ENCODE peak calls at places on chromosomes 12 and 14, in nine cellular contexts. W is NCI-H1092; G is NAMALWA; Z is H7; A is activated T-cell treated with anti-CD3 and anti-CD28 coated beads, Interleukin-2, amount 50 U/mL, for 1 hour; L is Calu3; M is lower leg skin; C is mucosa of descending colon; K is AG09309. R is an unnamed sample.

GRCh38 chr14:56170028-56170427 is 51.8 kb downstream of the PELI2 start:
- DNase-seq in Z (no peak), C (no peak), K (no peak), L (no peak), W (no peak), G (no peak), A (no peak), M (no peak), R (no peak)

GRCh38 chr14:104974665-104975390 is 3.3 kb downstream of the AHNAK2 start:
- DNase-seq in W (no peak), A (peak; percentile 13), L (no peak), C (peak; percentile 40), K (no peak), G (no peak), M (no peak), Z (no peak), R (no peak)

GRCh38 chr12:132617822-132618682 is 524 bp upstream of the P2RX2 start:
- DNase-seq in K (no peak), A (no peak), L (no peak), C (peak; percentile 37), G (no peak), Z (peak; percentile 91), M (no peak), W (no peak), R (no peak)

GRCh38 chr12:10889226-10889625 is 5.2 kb upstream of the PRH1 start:
- DNase-seq in G (no peak), A (no peak), Z (no peak), C (no peak), L (no peak), M (no peak), W (no peak), K (no peak), R (no peak)

GRCh38 chr12:77591959-77592358 is 238.7 kb upstream of the NAV3 start:
- DNase-seq in Z (peak; percentile 23), K (no peak), C (no peak), A (no peak), M (no peak), L (no peak), W (peak; percentile 86), G (no peak), R (peak; percentile 6)

GRCh38 chr12:51434305-51434704 is 9.7 kb downstream of the SLC4A8 start:
- DNase-seq in G (no peak), M (no peak), Z (no peak), A (no peak), K (no peak), L (no peak), C (no peak), W (no peak), R (no peak)

GRCh38 chr14:104115691-104116543 is 22.5 kb upstream of the KIF26A start:
- DNase-seq in Z (peak; percentile 75), K (no peak), C (peak; percentile 61), A (no peak), G (no peak), M (peak; percentile 89), W (no peak), L (peak; percentile 49), R (no peak)

GRCh38 chr14:37118673-37119366 is 53.6 kb downstream of the SLC25A21 start:
- DNase-seq in M (no peak), A (no peak), Z (no peak), C (no peak), L (no peak), W (no peak), G (no peak), K (no peak), R (no peak)

GRCh38 chr14:57290753-57291152 is 22.0 kb downstream of the AP5M1 start:
- DNase-seq in Z (no peak), A (no peak), L (no peak), C (no peak), M (no peak), K (no peak), W (no peak), G (no peak), R (no peak)

GRCh38 chr12:12716151-12716844 is 870 bp upstream of the CDKN1B start:
- DNase-seq in K (no peak), G (peak; percentile 52), C (no peak), L (no peak), A (peak; percentile 37), W (no peak), M (no peak), Z (peak; percentile 40), R (peak; percentile 46)

GRCh38 chr14:49961270-49962222 is 68.7 kb downstream of the ARF6 start:
- DNase-seq in M (peak; percentile 66), G (no peak), A (no peak), C (no peak), L (no peak), Z (no peak), K (no peak), W (no peak), R (no peak)

GRCh38 chr14:91728616-91729183 is 3.2 kb downstream of the CATSPERB start:
- DNase-seq in K (peak; percentile 16), L (no peak), A (no peak), W (no peak), C (no peak), M (no peak), G (no peak), Z (no peak), R (no peak)

GRCh38 chr14:94612174-94612573 is at the start of gene SERPINA3:
- DNase-seq in A (no peak), W (no peak), Z (no peak), M (peak; percentile 79), C (no peak), K (no peak), G (no peak), L (peak; percentile 66), R (no peak)

GRCh38 chr12:12436831-12437345 is 80.0 kb downstream of the BORCS5 start:
- DNase-seq in K (no peak), C (no peak), L (no peak), G (no peak), Z (no peak), M (no peak), A (no peak), W (no peak), R (no peak)

GRCh38 chr14:31894351-31894750 is 182.8 kb upstream of the ARHGAP5 start:
- DNase-seq in L (no peak), W (no peak), C (no peak), G (no peak), K (no peak), M (no peak), A (no peak), Z (no peak), R (no peak)

GRCh38 chr12:30820406-30820946 is 65.7 kb upstream of the CAPRIN2 start:
- DNase-seq in G (no peak), C (no peak), W (no peak), L (no peak), K (no peak), Z (no peak), M (peak; percentile 21), A (no peak), R (no peak)

GRCh38 chr12:108734200-108734906 is 3.0 kb upstream of the CORO1C start:
- DNase-seq in W (no peak), A (no peak), L (peak; percentile 89), G (peak; percentile 35), C (no peak), Z (no peak), K (peak; percentile 68), M (no peak), R (peak; percentile 75)

GRCh38 chr12:990308-990648 is 745 bp upstream of the ERC1 start:
- DNase-seq in Z (peak; percentile 65), M (peak; percentile 91), A (no peak), C (peak; percentile 76), K (no peak), G (peak; percentile 52), L (peak; percentile 37), W (peak; percentile 73), R (peak; percentile 25)

GRCh38 chr14:34665785-34666425 is 36.0 kb upstream of the SNX6 start:
- DNase-seq in G (peak; percentile 4), K (peak; percentile 71), M (no peak), C (no peak), A (no peak), W (no peak), L (no peak), Z (no peak), R (no peak)

GRCh38 chr12:6613776-6614512 is 6.8 kb upstream of the CHD4 start:
- DNase-seq in M (peak; percentile 98), Z (peak; percentile 94), A (peak; percentile 46), W (peak; percentile 96), C (peak; percentile 92), L (peak; percentile 55), K (peak; percentile 94), G (peak; percentile 37), R (peak; percentile 84)

GRCh38 chr12:104121001-104121400 is 17.0 kb downstream of the NFYB start:
- DNase-seq in L (no peak), Z (no peak), C (no peak), W (no peak), K (peak; percentile 14), A (no peak), G (no peak), M (no peak), R (no peak)

GRCh38 chr12:12008931-12009611 is 61.7 kb upstream of the BCL2L14 start:
- DNase-seq in W (peak; percentile 79), L (peak; percentile 45), Z (peak; percentile 83), M (peak; percentile 84), A (peak; percentile 62), K (no peak), G (peak; percentile 64), C (peak; percentile 68), R (no peak)

GRCh38 chr14:67583711-67584644 is 16.1 kb downstream of the PIGH start:
- DNase-seq in W (peak; percentile 56), Z (peak; percentile 83), K (no peak), A (no peak), M (peak; percentile 70), L (peak; percentile 70), G (peak; percentile 58), C (no peak), R (peak; percentile 79)

GRCh38 chr12:26870491-26871419 is 37.8 kb upstream of the ITPR2 start:
- DNase-seq in K (no peak), A (no peak), G (no peak), W (peak; percentile 61), Z (no peak), C (no peak), L (peak; percentile 27), M (no peak), R (no peak)

GRCh38 chr14:68397827-68398226 is 395.0 kb downstream of the ZFP36L1 start:
- DNase-seq in L (no peak), M (no peak), W (no peak), K (no peak), A (no peak), C (no peak), G (no peak), Z (no peak), R (no peak)

GRCh38 chr12:12560587-12561304 is 1.9 kb downstream of the DUSP16 start:
- DNase-seq in G (peak; percentile 83), A (peak; percentile 54), W (no peak), K (no peak), M (no peak), C (no peak), Z (peak; percentile 28), L (peak; percentile 39), R (peak; percentile 47)

GRCh38 chr12:77953515-77953914 is 122.8 kb downstream of the NAV3 start:
- DNase-seq in Z (no peak), K (no peak), C (no peak), L (no peak), W (no peak), A (no peak), M (no peak), G (no peak), R (no peak)

GRCh38 chr12:26205298-26205697 is 9.9 kb downstream of the SSPN start:
- DNase-seq in C (no peak), M (no peak), L (no peak), G (no peak), K (no peak), A (no peak), W (no peak), Z (no peak), R (no peak)

GRCh38 chr12:4858385-4858784 is 51.3 kb upstream of the KCNA1 start:
- DNase-seq in C (no peak), A (no peak), M (peak; percentile 75), K (no peak), L (no peak), W (peak; percentile 30), Z (peak; percentile 75), G (no peak), R (peak; percentile 39)

GRCh38 chr12:47832263-47832933 is 12.7 kb upstream of the HDAC7 start:
- DNase-seq in W (no peak), A (no peak), K (no peak), L (no peak), G (peak; percentile 33), Z (no peak), M (no peak), C (peak; percentile 56), R (no peak)

GRCh38 chr12:64824500-64825142 is at the start of gene TBC1D30:
- DNase-seq in G (no peak), C (peak; percentile 50), W (peak; percentile 59), M (no peak), L (peak; percentile 53), A (peak; percentile 27), K (no peak), Z (peak; percentile 77), R (peak; percentile 40)